ENCODE peak calls at places on chromosomes 1 and 21, in five cellular contexts. S is H54, C is foreskin fibroblast, E is AG10803, D is M059J. U is an unnamed sample.

GRCh38 chr1:190258003-190258402 is 219.7 kb downstream of the BRINP3 start:
- DNase-seq in S (no peak), C (no peak), E (no peak), D (no peak), U (no peak)

GRCh38 chr1:4784761-4785160 is 130.4 kb downstream of the AJAP1 start:
- DNase-seq in S (no peak), C (no peak), E (no peak), D (no peak), U (no peak)

GRCh38 chr1:206457408-206457807 is 12.9 kb upstream of the IKBKE start:
- DNase-seq in S (no peak), C (no peak), E (peak), D (peak), U (no peak)

GRCh38 chr1:237390798-237391197 is 348.8 kb downstream of the RYR2 start:
- DNase-seq in S (no peak), C (no peak), E (no peak), D (no peak), U (no peak)

GRCh38 chr1:112721966-112722524 is 6.9 kb upstream of the PPM1J start:
- DNase-seq in S (no peak), C (no peak), E (no peak), D (no peak), U (no peak)

GRCh38 chr1:193631306-193631705 is 444.9 kb upstream of the B3GALT2 start:
- DNase-seq in S (no peak), C (no peak), E (no peak), D (no peak), U (no peak)

GRCh38 chr1:107326823-107327445 is 186.1 kb downstream of the NTNG1 start:
- DNase-seq in S (no peak), C (peak), E (peak), D (peak), U (no peak)

GRCh38 chr21:15210235-15210678 is 145.5 kb upstream of the NRIP1 start:
- DNase-seq in S (peak), C (no peak), E (no peak), D (peak), U (peak)

GRCh38 chr1:231723146-231723545 is 96.6 kb downstream of the DISC1 start:
- DNase-seq in S (no peak), C (no peak), E (no peak), D (no peak), U (no peak)

GRCh38 chr1:150410582-150411101 is 46.7 kb downstream of the RPRD2 start:
- DNase-seq in S (no peak), C (no peak), E (no peak), D (no peak), U (no peak)

GRCh38 chr1:52603680-52604501 is 1.7 kb downstream of the GPX7 start:
- DNase-seq in S (no peak), C (no peak), E (peak), D (peak), U (no peak)

GRCh38 chr1:117757668-117758067 is 151.8 kb downstream of the TENT5C start:
- DNase-seq in S (no peak), C (peak), E (peak), D (peak), U (peak)

GRCh38 chr21:46551636-46552241 is 53.1 kb downstream of the S100B start:
- DNase-seq in S (no peak), C (no peak), E (no peak), D (no peak), U (no peak)

GRCh38 chr1:177913762-177914540 is 55.9 kb downstream of the SEC16B start:
- DNase-seq in S (no peak), C (peak), E (peak), D (peak), U (peak)

GRCh38 chr1:206925116-206925736 is 3.5 kb upstream of the FCMR start:
- DNase-seq in S (no peak), C (no peak), E (no peak), D (no peak), U (no peak)

GRCh38 chr1:41512701-41513387 is 28.4 kb upstream of the EDN2 start:
- DNase-seq in S (no peak), C (no peak), E (no peak), D (no peak), U (no peak)

GRCh38 chr1:201582261-201582951 is 43.5 kb downstream of the NAV1 start:
- DNase-seq in S (peak), C (peak), E (peak), D (peak), U (peak)

GRCh38 chr21:44988607-44989537 is 49.0 kb downstream of the SLX9 start:
- DNase-seq in S (no peak), C (no peak), E (no peak), D (no peak), U (no peak)

GRCh38 chr1:74395492-74395891 is 116.9 kb downstream of the LRRC53 start:
- DNase-seq in S (no peak), C (no peak), E (peak), D (no peak), U (peak)

GRCh38 chr1:37549341-37549740 is 4.8 kb downstream of the SNIP1 start:
- DNase-seq in S (no peak), C (no peak), E (no peak), D (no peak), U (no peak)

GRCh38 chr1:198919667-198920398 is 281.0 kb downstream of the PTPRC start:
- DNase-seq in S (no peak), C (no peak), E (no peak), D (peak), U (peak)

GRCh38 chr1:109307363-109308021 is 681 bp upstream of the MYBPHL start:
- DNase-seq in S (no peak), C (no peak), E (no peak), D (no peak), U (no peak)

U was measured in HCEC 1CT.